ENCODE peak calls at places on chromosomes 1 and 21, in seven cellular contexts. A, Q, B, D, I, G and P are unnamed samples.

GRCh38 chr1:9195651-9196050 is 38.9 kb upstream of the H6PD start:
- DNase-seq in I (no peak), A (no peak), D (no peak), G (no peak), Q (no peak), B (no peak), P (no peak)

GRCh38 chr1:210598135-210598652 is 269.5 kb downstream of the HHAT start:
- DNase-seq in Q (peak), D (peak), G (peak), B (no peak), I (no peak), A (peak), P (no peak)

GRCh38 chr1:48917901-48918603 is 141.4 kb upstream of the BEND5 start:
- DNase-seq in A (no peak), I (no peak), D (no peak), G (no peak), B (no peak), Q (peak), P (no peak)

GRCh38 chr1:43269627-43270375 is at the start of gene TMEM125:
- DNase-seq in B (no peak), D (no peak), A (no peak), G (no peak), Q (peak), I (no peak), P (no peak)

GRCh38 chr1:11749203-11749689 is 12.7 kb upstream of the C1orf167 start:
- DNase-seq in D (peak), Q (peak), G (peak), B (peak), A (no peak), I (no peak), P (peak)

GRCh38 chr1:64685247-64685646 is 59.6 kb upstream of the RAVER2 start:
- DNase-seq in A (no peak), B (no peak), I (no peak), G (no peak), D (no peak), Q (no peak), P (no peak)

GRCh38 chr1:109370712-109371270 is 26.9 kb downstream of the SORT1 start:
- DNase-seq in I (no peak), A (peak), D (peak), G (peak), Q (no peak), B (no peak), P (no peak)

GRCh38 chr1:117613249-117613968 is 7.6 kb downstream of the TENT5C start:
- DNase-seq in A (no peak), D (no peak), Q (no peak), G (no peak), B (peak), I (no peak), P (no peak)

GRCh38 chr1:192133350-192133950 is 24.8 kb upstream of the RGS18 start:
- DNase-seq in D (peak), B (no peak), I (no peak), G (peak), A (no peak), Q (no peak), P (no peak)

GRCh38 chr1:203173566-203173965 is 2.1 kb downstream of the MYBPH start:
- DNase-seq in G (no peak), D (no peak), A (no peak), I (no peak), Q (no peak), B (peak), P (no peak)

GRCh38 chr1:181931873-181932272 is 129.6 kb downstream of the ZNF648 start:
- DNase-seq in I (no peak), A (no peak), B (no peak), D (no peak), G (no peak), Q (no peak), P (no peak)

GRCh38 chr1:181936269-181936668 is 125.2 kb downstream of the ZNF648 start:
- DNase-seq in I (no peak), A (no peak), Q (no peak), D (no peak), B (no peak), G (no peak), P (no peak)

GRCh38 chr1:181936768-181937581 is 124.5 kb downstream of the ZNF648 start:
- DNase-seq in D (peak), G (peak), Q (peak), A (peak), B (no peak), I (peak), P (peak)
- TF ChIP-seq CTCF in D (peak), G (peak), Q (peak), A (peak), B (no peak), I (peak), P (peak)

GRCh38 chr1:6105763-6106162 is 60.1 kb downstream of the KCNAB2 start:
- DNase-seq in B (no peak), G (no peak), Q (peak), A (no peak), I (no peak), D (no peak), P (no peak)
- TF ChIP-seq CTCF in B (no peak), G (no peak), Q (no peak), A (no peak), I (no peak), D (no peak), P (no peak)

GRCh38 chr21:30248844-30249243 is 32.9 kb upstream of the CLDN8 start:
- DNase-seq in B (no peak), D (no peak), Q (no peak), I (no peak), G (no peak), A (no peak), P (no peak)
- TF ChIP-seq CTCF in B (no peak), D (no peak), Q (no peak), I (no peak), G (no peak), A (no peak), P (no peak)

GRCh38 chr21:27759820-27760219 is 792.9 kb upstream of the ADAMTS5 start:
- DNase-seq in I (no peak), D (peak), Q (no peak), B (no peak), A (no peak), G (peak), P (no peak)
- TF ChIP-seq CTCF in I (no peak), D (peak), Q (peak), B (no peak), A (peak), G (peak), P (no peak)

DNA sequence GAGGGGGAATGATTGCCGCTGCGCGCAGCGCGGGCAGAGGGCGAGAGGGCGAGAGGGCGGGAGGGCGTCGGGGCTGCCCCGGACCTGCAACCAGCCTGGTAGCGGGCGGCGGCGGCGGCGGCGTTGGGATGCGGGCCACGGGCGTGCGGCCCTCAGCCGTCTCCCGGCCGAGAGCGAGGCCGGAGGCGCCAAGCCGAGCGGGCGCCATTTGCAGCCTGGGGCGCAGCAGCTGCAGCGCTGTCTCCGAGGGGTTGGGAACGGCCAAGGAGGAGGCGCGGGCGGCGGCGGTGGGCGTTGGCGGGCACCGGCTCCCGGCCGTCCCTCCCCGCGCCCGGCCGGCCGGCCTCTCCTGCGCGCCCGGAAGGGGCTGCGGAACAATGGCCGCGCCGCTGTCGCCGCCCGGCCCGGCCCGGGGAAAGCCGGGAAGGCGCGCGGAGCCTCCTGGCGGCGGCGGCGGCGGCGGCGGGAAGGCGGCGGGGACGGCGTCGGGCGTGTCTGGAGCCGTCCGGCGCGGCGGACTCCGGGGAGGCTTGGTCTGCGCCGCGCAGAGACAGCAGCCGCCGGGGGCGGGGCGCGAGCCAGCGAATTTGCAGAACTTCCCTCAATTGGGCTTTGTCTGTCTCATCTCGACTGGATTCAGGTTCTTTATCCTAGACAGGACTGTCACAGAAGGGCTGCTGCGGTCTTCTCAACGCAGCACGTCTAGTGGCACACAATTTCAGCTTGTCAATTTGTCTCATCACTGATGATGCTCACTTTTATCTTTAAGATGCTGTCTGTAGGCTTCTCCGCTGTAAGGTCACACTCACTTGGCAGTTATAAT is 35.7 kb downstream of the ZBTB8B start:
- DNase-seq in B (peak), Q (peak), D (peak), A (no peak), G (peak), I (no peak), P (peak)
- TF ChIP-seq CTCF in B (no peak), Q (no peak), D (no peak), A (no peak), G (no peak), I (no peak), P (no peak)